ENCODE peak calls at places on chromosomes 5 and 9, in six cellular contexts. One of them, this sample, is unnamed.

GRCh38 chr5:119398713-119399492 is 43.1 kb downstream of the TNFAIP8 start:
- DNase-seq in prostate gland: no peak
- DNase-seq in tibial nerve: peak
- DNase-seq in ovary: peak
- DNase-seq in sigmoid colon: no peak
- DNase-seq in A549: peak
- DNase-seq in this sample: peak

GRCh38 chr9:109717342-109717741 is 62.7 kb upstream of the PALM2AKAP2 start:
- DNase-seq in prostate gland: no peak
- DNase-seq in tibial nerve: no peak
- DNase-seq in ovary: no peak
- DNase-seq in sigmoid colon: no peak
- DNase-seq in A549: no peak
- DNase-seq in this sample: no peak

GRCh38 chr9:94862242-94862610 is 135.7 kb downstream of the AOPEP start:
- DNase-seq in prostate gland: no peak
- DNase-seq in tibial nerve: no peak
- DNase-seq in ovary: no peak
- DNase-seq in sigmoid colon: no peak
- DNase-seq in A549: no peak
- DNase-seq in this sample: no peak

GRCh38 chr9:113564804-113565237 is 101.3 kb downstream of the RGS3 start:
- DNase-seq in prostate gland: peak
- DNase-seq in tibial nerve: no peak
- DNase-seq in ovary: peak
- DNase-seq in sigmoid colon: peak
- DNase-seq in A549: no peak
- DNase-seq in this sample: peak

GRCh38 chr5:58043607-58043945 is 416.3 kb downstream of the PLK2 start:
- DNase-seq in prostate gland: no peak
- DNase-seq in tibial nerve: no peak
- DNase-seq in ovary: no peak
- DNase-seq in sigmoid colon: no peak
- DNase-seq in A549: no peak
- DNase-seq in this sample: no peak

GRCh38 chr5:41869150-41869738 is 981 bp downstream of the OXCT1 start:
- DNase-seq in prostate gland: peak
- DNase-seq in tibial nerve: peak
- DNase-seq in ovary: peak
- DNase-seq in sigmoid colon: peak
- DNase-seq in A549: no peak
- DNase-seq in this sample: peak

GRCh38 chr5:132009706-132010405 is 1.6 kb downstream of the ACSL6 start:
- DNase-seq in prostate gland: no peak
- DNase-seq in tibial nerve: no peak
- DNase-seq in ovary: peak
- DNase-seq in sigmoid colon: peak
- DNase-seq in A549: no peak
- DNase-seq in this sample: peak

GRCh38 chr9:123451011-123451410 is 95.0 kb downstream of the CRB2 start:
- DNase-seq in prostate gland: no peak
- DNase-seq in tibial nerve: no peak
- DNase-seq in ovary: no peak
- DNase-seq in sigmoid colon: no peak
- DNase-seq in A549: no peak
- DNase-seq in this sample: no peak

GRCh38 chr5:87405472-87406155 is 7.1 kb downstream of the CCNH start:
- DNase-seq in prostate gland: no peak
- DNase-seq in tibial nerve: no peak
- DNase-seq in ovary: no peak
- DNase-seq in sigmoid colon: no peak
- DNase-seq in A549: no peak
- DNase-seq in this sample: no peak

DNA sequence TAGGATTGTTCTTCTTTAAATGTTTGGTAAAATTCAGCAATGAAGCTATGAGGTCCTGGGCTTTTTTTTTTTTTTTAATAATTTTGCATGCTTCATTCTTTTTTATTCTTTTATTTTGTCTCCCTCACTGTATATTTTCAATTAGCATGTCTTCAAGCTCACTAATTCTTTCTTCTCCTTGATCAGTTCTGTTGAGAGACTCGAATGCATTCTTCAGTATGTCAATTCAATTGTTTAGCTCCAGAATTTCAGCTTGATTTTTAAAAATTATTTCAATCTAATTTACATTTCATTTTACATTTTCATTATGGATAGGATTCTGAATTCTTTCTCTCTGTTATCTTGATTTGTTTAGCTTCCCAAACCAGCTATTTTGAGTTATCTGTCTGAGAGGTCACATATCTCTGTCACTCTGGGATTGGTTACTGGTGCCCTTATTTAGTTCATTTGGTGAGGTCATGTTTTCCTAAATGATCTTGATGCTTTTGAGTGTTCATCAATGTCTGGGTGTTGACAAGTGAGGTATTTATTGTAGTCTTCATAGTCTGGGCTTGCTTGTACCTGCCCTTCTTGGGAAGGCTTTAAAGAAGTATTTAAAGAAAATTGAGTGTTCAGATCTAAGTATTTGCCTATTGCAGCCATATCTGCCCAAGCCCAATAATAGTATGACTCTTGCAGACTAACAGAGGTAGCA is 9.1 kb downstream of the LURAP1L start:
- DNase-seq in prostate gland: no peak
- DNase-seq in tibial nerve: no peak
- DNase-seq in ovary: no peak
- DNase-seq in sigmoid colon: no peak
- DNase-seq in A549: no peak
- DNase-seq in this sample: no peak
- H3K4me3 ChIP-seq in prostate gland: no peak
- H3K4me3 ChIP-seq in tibial nerve: no peak
- H3K4me3 ChIP-seq in ovary: no peak
- H3K4me3 ChIP-seq in sigmoid colon: no peak
- H3K4me3 ChIP-seq in A549: peak
- H3K4me3 ChIP-seq in this sample: no peak

GRCh38 chr9:37374892-37375291 is 47.6 kb upstream of the GRHPR start:
- DNase-seq in prostate gland: no peak
- DNase-seq in tibial nerve: no peak
- DNase-seq in ovary: no peak
- DNase-seq in sigmoid colon: no peak
- DNase-seq in A549: no peak
- DNase-seq in this sample: no peak
- TF ChIP-seq POLR2A in prostate gland: no peak
- TF ChIP-seq POLR2A in tibial nerve: no peak
- TF ChIP-seq POLR2A in ovary: no peak
- TF ChIP-seq POLR2A in sigmoid colon: no peak
- TF ChIP-seq POLR2A in A549: no peak
- TF ChIP-seq POLR2A in this sample: no peak

DNA sequence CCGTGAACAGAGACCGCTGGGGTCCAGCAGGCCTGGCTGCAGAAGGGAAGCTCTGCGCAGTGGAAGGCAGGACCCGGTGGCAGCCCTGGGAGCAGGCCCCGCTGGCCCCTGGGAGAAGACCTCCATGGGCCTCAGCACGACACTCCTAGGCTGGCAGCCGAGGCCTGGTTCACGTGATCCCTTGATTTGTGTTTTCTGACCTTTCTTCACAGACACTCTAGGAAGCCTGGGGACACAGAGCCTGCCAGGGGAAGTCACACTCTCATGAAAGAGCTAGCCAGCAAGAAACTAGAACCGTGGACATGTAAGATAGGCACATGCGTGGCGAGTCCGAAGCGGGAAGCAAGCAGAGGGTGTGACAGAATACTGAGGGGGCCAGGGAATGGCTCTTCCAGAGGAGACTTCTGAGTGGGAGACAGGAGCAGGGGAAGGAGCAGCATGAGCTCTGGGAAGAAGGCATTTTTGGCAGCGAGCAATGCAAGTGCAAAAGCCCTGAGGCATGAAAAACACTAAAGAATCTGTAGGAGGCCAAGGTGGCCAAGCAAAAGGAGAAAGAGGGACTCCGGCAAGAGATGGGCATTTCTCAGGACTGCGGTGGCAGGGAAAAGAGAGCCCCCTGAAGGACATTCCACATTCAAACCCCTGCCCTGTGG is 26.6 kb upstream of the IL17B start:
- DNase-seq in prostate gland: no peak
- DNase-seq in tibial nerve: no peak
- DNase-seq in ovary: no peak
- DNase-seq in sigmoid colon: peak
- DNase-seq in A549: no peak
- DNase-seq in this sample: no peak
- H3K4me3 ChIP-seq in prostate gland: no peak
- H3K4me3 ChIP-seq in tibial nerve: no peak
- H3K4me3 ChIP-seq in ovary: no peak
- H3K4me3 ChIP-seq in sigmoid colon: peak
- H3K4me3 ChIP-seq in A549: no peak
- H3K4me3 ChIP-seq in this sample: no peak

DNA sequence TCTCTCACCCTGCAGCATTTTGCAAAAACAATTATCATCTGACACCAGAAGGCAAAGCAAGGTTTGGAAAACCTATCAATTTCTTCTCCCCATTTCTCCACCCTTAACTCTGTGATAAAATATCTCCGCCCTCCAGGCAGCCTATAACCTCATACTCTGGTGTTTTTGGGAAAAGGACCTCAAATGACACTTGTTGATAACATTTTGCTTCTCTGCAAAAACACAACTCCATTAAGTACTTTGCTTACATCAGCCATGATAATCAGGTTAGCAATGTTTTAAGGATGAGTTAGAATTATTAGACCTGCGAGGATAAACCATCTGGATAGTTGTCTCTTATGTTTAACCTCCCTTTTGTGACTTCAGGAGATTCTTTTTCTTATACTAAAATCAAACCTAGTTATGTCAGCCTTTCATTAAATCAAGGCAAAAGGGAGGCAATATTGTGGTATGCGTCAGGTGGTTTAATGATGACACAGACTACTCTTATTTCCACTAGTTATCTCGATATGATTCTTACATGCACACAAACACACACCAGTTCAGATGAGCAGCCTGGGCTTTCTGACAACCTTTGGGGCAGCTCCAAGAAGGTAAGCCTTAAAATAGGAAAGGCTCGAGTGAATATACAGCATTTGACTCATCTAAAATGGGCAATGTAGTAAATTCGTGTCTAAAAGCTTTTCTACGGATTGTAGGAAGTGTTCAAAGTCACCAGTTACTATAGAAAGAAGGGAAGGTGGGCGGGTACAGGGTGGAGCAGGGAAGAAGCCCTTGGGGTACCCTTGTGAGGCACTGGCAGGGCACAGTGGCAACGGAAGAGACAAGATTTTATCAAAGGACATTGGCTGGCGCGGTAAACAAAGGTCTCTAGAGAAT is 2.1 kb downstream of the ANKH start:
- DNase-seq in prostate gland: no peak
- DNase-seq in tibial nerve: no peak
- DNase-seq in ovary: no peak
- DNase-seq in sigmoid colon: no peak
- DNase-seq in A549: no peak
- DNase-seq in this sample: no peak
- TF ChIP-seq POLR2A in prostate gland: no peak
- TF ChIP-seq POLR2A in tibial nerve: no peak
- TF ChIP-seq POLR2A in ovary: no peak
- TF ChIP-seq POLR2A in sigmoid colon: no peak
- TF ChIP-seq POLR2A in A549: no peak
- TF ChIP-seq POLR2A in this sample: no peak

GRCh38 chr5:176541338-176542134 is 4.3 kb upstream of the RNF44 start:
- DNase-seq in prostate gland: peak
- DNase-seq in tibial nerve: peak
- DNase-seq in ovary: peak
- DNase-seq in sigmoid colon: no peak
- DNase-seq in A549: peak
- DNase-seq in this sample: no peak

GRCh38 chr5:176542135-176542595 is 5.0 kb upstream of the RNF44 start:
- DNase-seq in prostate gland: no peak
- DNase-seq in tibial nerve: no peak
- DNase-seq in ovary: peak
- DNase-seq in sigmoid colon: no peak
- DNase-seq in A549: no peak
- DNase-seq in this sample: no peak

GRCh38 chr5:176542596-176543427 is 5.6 kb upstream of the RNF44 start:
- DNase-seq in prostate gland: no peak
- DNase-seq in tibial nerve: no peak
- DNase-seq in ovary: peak
- DNase-seq in sigmoid colon: no peak
- DNase-seq in A549: peak
- DNase-seq in this sample: no peak

GRCh38 chr5:176540476-176540899 is 3.3 kb upstream of the RNF44 start:
- DNase-seq in prostate gland: no peak
- DNase-seq in tibial nerve: no peak
- DNase-seq in ovary: no peak
- DNase-seq in sigmoid colon: no peak
- DNase-seq in A549: no peak
- DNase-seq in this sample: no peak

DNA sequence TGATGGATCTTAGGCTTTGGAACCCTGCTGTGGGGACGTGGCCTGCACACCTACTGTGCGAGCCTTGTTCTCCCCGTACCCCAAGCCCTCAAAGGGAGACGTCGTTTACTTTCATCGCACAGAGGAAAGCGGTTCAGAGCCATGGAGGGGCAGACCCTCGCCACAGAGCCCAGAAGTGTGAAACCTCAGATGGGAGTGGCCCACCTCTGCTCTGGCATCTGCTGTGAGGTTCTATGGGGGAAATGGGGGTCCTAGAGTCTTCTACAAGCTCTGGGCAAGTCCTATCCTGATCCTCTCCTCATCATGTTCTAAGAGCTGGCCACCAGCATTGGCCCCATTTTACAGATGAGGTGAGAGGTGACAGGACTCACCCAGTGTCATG is 3.7 kb upstream of the RNF44 start:
- DNase-seq in prostate gland: no peak
- DNase-seq in tibial nerve: no peak
- DNase-seq in ovary: no peak
- DNase-seq in sigmoid colon: no peak
- DNase-seq in A549: no peak
- DNase-seq in this sample: no peak
- H3K4me3 ChIP-seq in prostate gland: no peak
- H3K4me3 ChIP-seq in tibial nerve: no peak
- H3K4me3 ChIP-seq in ovary: no peak
- H3K4me3 ChIP-seq in sigmoid colon: no peak
- H3K4me3 ChIP-seq in A549: no peak
- H3K4me3 ChIP-seq in this sample: no peak

This sample was measured in gastrocnemius medialis.